ENCODE peak calls at places on chromosomes 5 and 9, in ten cellular contexts. V is foreskin fibroblast; P is A549; W is NB4; D is endothelial cell; Z is epithelial cell of esophagus; X is progenitor cell of endocrine pancreas; U is CD4-positive, alpha-beta T cell; F is fibroblast of the aortic adventitia; L is RWPE1. N is an unnamed sample.

GRCh38 chr5:151115272-151115905 is 34.6 kb upstream of the TNIP1 start:
- DNase-seq in V (peak), P (peak), W (peak), D (peak), Z (peak), X (peak), U (peak), F (peak), L (peak), N (peak)

GRCh38 chr5:131635755-131636479 is 888 bp upstream of the RAPGEF6 start:
- DNase-seq in V (no peak), P (peak), W (peak), D (no peak), Z (peak), X (no peak), U (no peak), F (no peak), L (no peak), N (peak)

GRCh38 chr5:142537938-142538337 is 148.0 kb downstream of the FGF1 start:
- DNase-seq in V (no peak), P (no peak), W (peak), D (no peak), Z (peak), X (no peak), U (no peak), F (no peak), L (peak), N (peak)

GRCh38 chr5:14313986-14314690 is 171.0 kb downstream of the TRIO start:
- DNase-seq in V (no peak), P (no peak), W (no peak), D (no peak), Z (no peak), X (no peak), U (no peak), F (no peak), L (no peak), N (no peak)

GRCh38 chr5:58958701-58959100 is 375.8 kb downstream of the RAB3C start:
- DNase-seq in V (no peak), P (no peak), W (no peak), D (no peak), Z (no peak), X (no peak), U (no peak), F (no peak), L (no peak), N (no peak)

GRCh38 chr9:95762322-95762721 is 113.2 kb upstream of the ERCC6L2 start:
- DNase-seq in V (no peak), P (no peak), W (no peak), D (no peak), Z (no peak), X (no peak), U (no peak), F (no peak), L (no peak), N (no peak)

GRCh38 chr5:176737746-176738699 is 72.3 kb upstream of the UNC5A start:
- DNase-seq in V (no peak), P (no peak), W (no peak), D (no peak), Z (no peak), X (peak), U (no peak), F (no peak), L (no peak), N (no peak)

GRCh38 chr9:136978865-136979544 is 1.7 kb downstream of the PTGDS start:
- DNase-seq in V (no peak), P (no peak), W (no peak), D (no peak), Z (no peak), X (no peak), U (no peak), F (no peak), L (no peak), N (no peak)

GRCh38 chr9:7137040-7137439 is 379.3 kb downstream of the KDM4C start:
- DNase-seq in V (peak), P (no peak), W (no peak), D (no peak), Z (no peak), X (no peak), U (no peak), F (no peak), L (no peak), N (no peak)

GRCh38 chr9:122347348-122348287 is 23.2 kb upstream of the PTGS1 start:
- DNase-seq in V (peak), P (peak), W (no peak), D (no peak), Z (peak), X (no peak), U (no peak), F (peak), L (peak), N (peak)

GRCh38 chr9:116193636-116194035 is 40.0 kb downstream of the PAPPA start:
- DNase-seq in V (peak), P (no peak), W (no peak), D (no peak), Z (peak), X (no peak), U (no peak), F (peak), L (no peak), N (peak)

GRCh38 chr9:113222482-113222841 is 1.1 kb downstream of the SLC31A1 start:
- DNase-seq in V (peak), P (no peak), W (peak), D (no peak), Z (peak), X (no peak), U (no peak), F (peak), L (peak), N (peak)

GRCh38 chr5:151757233-151758140 is 944 bp downstream of the ATOX1 start:
- DNase-seq in V (peak), P (no peak), W (peak), D (no peak), Z (peak), X (no peak), U (no peak), F (no peak), L (peak), N (no peak)

GRCh38 chr5:1136814-1137213 is 25.0 kb upstream of the SLC12A7 start:
- DNase-seq in V (no peak), P (no peak), W (no peak), D (no peak), Z (no peak), X (no peak), U (no peak), F (no peak), L (no peak), N (no peak)

GRCh38 chr5:140038373-140038957 is 4.6 kb downstream of the NRG2 start:
- DNase-seq in V (peak), P (no peak), W (no peak), D (no peak), Z (no peak), X (no peak), U (no peak), F (peak), L (peak), N (peak)

GRCh38 chr9:16482764-16483163 is 387.7 kb downstream of the BNC2 start:
- DNase-seq in V (no peak), P (no peak), W (no peak), D (no peak), Z (no peak), X (no peak), U (no peak), F (no peak), L (no peak), N (no peak)

GRCh38 chr5:540215-541147 is 16.2 kb upstream of the SLC9A3 start:
- DNase-seq in V (peak), P (no peak), W (no peak), D (no peak), Z (no peak), X (no peak), U (peak), F (no peak), L (no peak), N (no peak)

GRCh38 chr5:41415242-41415641 is 95.2 kb downstream of the PLCXD3 start:
- DNase-seq in V (peak), P (no peak), W (no peak), D (no peak), Z (no peak), X (no peak), U (no peak), F (no peak), L (no peak), N (no peak)

GRCh38 chr9:33133186-33133585 is 34.0 kb downstream of the B4GALT1 start:
- DNase-seq in V (no peak), P (no peak), W (no peak), D (no peak), Z (peak), X (no peak), U (no peak), F (no peak), L (peak), N (no peak)

GRCh38 chr9:5719546-5719945 is 90.6 kb downstream of the RIC1 start:
- DNase-seq in V (peak), P (peak), W (no peak), D (no peak), Z (no peak), X (no peak), U (no peak), F (peak), L (no peak), N (no peak)

GRCh38 chr9:22170162-22170932 is 161.2 kb upstream of the CDKN2B start:
- DNase-seq in V (peak), P (peak), W (no peak), D (no peak), Z (peak), X (no peak), U (no peak), F (peak), L (peak), N (peak)

GRCh38 chr5:20230010-20230409 is 242.0 kb upstream of the CDH18 start:
- DNase-seq in V (no peak), P (no peak), W (no peak), D (no peak), Z (no peak), X (no peak), U (no peak), F (no peak), L (no peak), N (no peak)

GRCh38 chr5:60611099-60611719 is 88.8 kb downstream of the DEPDC1B start:
- DNase-seq in V (no peak), P (no peak), W (no peak), D (no peak), Z (no peak), X (no peak), U (no peak), F (no peak), L (no peak), N (no peak)

GRCh38 chr5:180494510-180495181 is 467 bp downstream of the CNOT6 start:
- DNase-seq in V (peak), P (peak), W (peak), D (peak), Z (peak), X (peak), U (peak), F (peak), L (peak), N (peak)

GRCh38 chr5:73780297-73781080 is 154.5 kb downstream of the ARHGEF28 start:
- DNase-seq in V (peak), P (no peak), W (no peak), D (no peak), Z (no peak), X (no peak), U (no peak), F (peak), L (no peak), N (no peak)

GRCh38 chr9:119273984-119274665 is 95.1 kb downstream of the BRINP1 start:
- DNase-seq in V (no peak), P (no peak), W (no peak), D (no peak), Z (no peak), X (no peak), U (no peak), F (no peak), L (no peak), N (no peak)

GRCh38 chr5:142048272-142048671 is 35.4 kb upstream of the GNPDA1 start:
- DNase-seq in V (no peak), P (no peak), W (no peak), D (no peak), Z (no peak), X (no peak), U (no peak), F (no peak), L (no peak), N (no peak)

GRCh38 chr5:34690898-34691297 is 34.8 kb downstream of the RAI14 start:
- DNase-seq in V (no peak), P (no peak), W (no peak), D (no peak), Z (no peak), X (no peak), U (no peak), F (no peak), L (no peak), N (no peak)

GRCh38 chr5:82735160-82735789 is 341.9 kb downstream of the TMEM167A start:
- DNase-seq in V (peak), P (no peak), W (peak), D (no peak), Z (peak), X (no peak), U (no peak), F (peak), L (peak), N (no peak)

GRCh38 chr5:122493091-122493775 is 181.2 kb downstream of the SNCAIP start:
- DNase-seq in V (no peak), P (no peak), W (no peak), D (no peak), Z (no peak), X (peak), U (no peak), F (no peak), L (no peak), N (no peak)

GRCh38 chr9:104740596-104740995 is 6.9 kb upstream of the NIPSNAP3A start:
- DNase-seq in V (peak), P (peak), W (no peak), D (no peak), Z (peak), X (no peak), U (no peak), F (peak), L (peak), N (peak)

GRCh38 chr5:62315376-62316049 is 9.5 kb downstream of the KIF2A start:
- DNase-seq in V (peak), P (no peak), W (no peak), D (no peak), Z (peak), X (no peak), U (no peak), F (peak), L (no peak), N (peak)

GRCh38 chr5:53360811-53361210 is 119.6 kb upstream of the FST start:
- DNase-seq in V (peak), P (peak), W (no peak), D (no peak), Z (peak), X (no peak), U (no peak), F (peak), L (peak), N (peak)

GRCh38 chr5:127830829-127831598 is 127.8 kb downstream of the CCDC192 start:
- DNase-seq in V (no peak), P (no peak), W (no peak), D (no peak), Z (no peak), X (no peak), U (no peak), F (no peak), L (no peak), N (no peak)

GRCh38 chr5:127838661-127839060 is 135.5 kb downstream of the CCDC192 start:
- DNase-seq in V (peak), P (no peak), W (peak), D (peak), Z (peak), X (no peak), U (no peak), F (no peak), L (no peak), N (peak)

GRCh38 chr5:127832057-127832456 is 128.9 kb downstream of the CCDC192 start:
- DNase-seq in V (no peak), P (no peak), W (no peak), D (no peak), Z (no peak), X (no peak), U (no peak), F (no peak), L (no peak), N (no peak)

GRCh38 chr5:127830157-127830556 is 127.0 kb downstream of the CCDC192 start:
- DNase-seq in V (peak), P (no peak), W (no peak), D (no peak), Z (no peak), X (no peak), U (no peak), F (peak), L (no peak), N (peak)

DNA sequence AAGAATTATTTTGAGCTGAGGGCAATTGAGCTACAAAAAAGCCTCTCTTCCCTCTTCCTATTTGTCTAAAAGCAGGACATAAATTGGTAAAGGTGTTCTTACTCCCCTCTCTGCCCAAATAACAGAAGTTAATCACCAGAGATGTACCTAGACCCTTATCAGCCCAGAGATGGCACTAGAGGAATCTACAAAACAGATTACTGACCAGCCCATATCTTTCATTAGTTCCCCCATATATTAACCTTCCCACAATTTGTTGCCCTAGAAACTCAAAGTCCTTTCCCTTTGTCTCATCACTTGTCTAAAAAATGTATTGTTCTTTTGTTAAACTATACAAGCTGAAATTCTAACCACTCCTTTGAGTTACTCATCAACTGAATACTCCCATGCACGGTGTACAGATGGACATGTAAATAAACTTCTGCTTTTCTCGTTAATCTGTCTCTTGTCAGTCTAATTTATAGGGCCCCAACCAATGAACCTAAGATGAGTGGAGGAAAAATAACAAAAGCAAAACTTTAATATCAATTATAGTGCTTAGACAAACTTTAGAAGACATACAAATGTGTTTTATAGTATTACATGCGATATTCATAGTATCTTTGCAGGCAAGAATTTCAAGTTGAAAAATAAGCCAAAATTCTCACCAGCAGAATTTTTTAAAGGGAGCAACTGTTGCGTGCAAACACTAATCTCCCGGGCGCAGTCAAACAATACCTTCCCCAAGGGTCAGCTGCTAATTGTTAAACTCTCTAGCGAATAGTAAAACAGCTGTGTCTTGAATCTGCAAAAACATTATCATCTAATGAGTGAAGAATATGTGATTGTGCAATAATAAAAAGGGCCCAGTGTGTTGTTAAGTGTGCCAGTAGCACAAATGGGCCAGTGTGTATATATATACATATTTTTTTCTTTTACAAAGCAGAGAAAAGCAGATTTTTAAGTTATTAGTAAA is 131.1 kb downstream of the CCDC192 start:
- DNase-seq in V (peak), P (peak), W (peak), D (no peak), Z (peak), X (no peak), U (no peak), F (peak), L (no peak), N (peak)
- TF ChIP-seq CTCF in V (no peak), P (peak), W (no peak), D (no peak), Z (no peak), X (no peak), U (no peak), F (no peak), L (no peak), N (no peak)

GRCh38 chr5:95283761-95284511 is 958 bp downstream of the MCTP1 start:
- DNase-seq in V (peak), P (peak), W (peak), D (peak), Z (peak), X (peak), U (no peak), F (no peak), L (peak), N (no peak)
- TF ChIP-seq CTCF in V (peak), P (peak), W (peak), D (peak), Z (peak), X (peak), U (no peak), F (peak), L (peak), N (peak)

DNA sequence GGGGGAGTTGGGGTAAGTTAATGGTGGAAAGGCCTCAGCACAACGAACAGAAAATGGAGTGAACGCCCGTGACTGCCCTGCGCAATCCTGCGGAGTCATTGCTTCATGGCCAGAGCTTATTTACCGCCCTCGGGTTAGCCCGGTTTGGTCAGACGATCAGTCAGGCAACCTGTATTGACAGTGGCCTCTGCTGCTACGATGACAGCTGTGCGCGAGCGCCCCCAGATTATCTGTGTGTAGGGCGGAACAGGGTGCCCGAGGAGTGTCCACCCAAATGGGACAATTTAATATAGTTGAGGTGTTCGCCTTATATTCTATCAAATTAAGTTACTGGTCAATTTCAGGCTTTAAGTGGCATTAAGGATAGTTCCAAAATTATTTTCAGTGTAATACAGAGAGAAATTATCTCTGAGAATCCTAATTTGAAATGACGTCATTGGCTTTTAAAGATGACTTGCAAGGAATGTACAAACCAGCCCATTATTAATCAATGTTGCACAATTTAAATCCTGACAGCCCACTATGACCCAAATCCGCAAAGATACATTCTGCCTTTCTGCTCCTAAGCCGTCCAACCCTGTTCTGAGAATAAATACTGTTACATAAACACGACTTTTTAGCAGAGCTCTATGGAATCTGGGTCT is 879 bp upstream of the UBQLN1 start:
- DNase-seq in V (peak), P (peak), W (peak), D (peak), Z (peak), X (peak), U (peak), F (peak), L (peak), N (peak)
- TF ChIP-seq CTCF in V (no peak), P (peak), W (peak), D (no peak), Z (no peak), X (peak), U (no peak), F (no peak), L (peak), N (peak)

DNA sequence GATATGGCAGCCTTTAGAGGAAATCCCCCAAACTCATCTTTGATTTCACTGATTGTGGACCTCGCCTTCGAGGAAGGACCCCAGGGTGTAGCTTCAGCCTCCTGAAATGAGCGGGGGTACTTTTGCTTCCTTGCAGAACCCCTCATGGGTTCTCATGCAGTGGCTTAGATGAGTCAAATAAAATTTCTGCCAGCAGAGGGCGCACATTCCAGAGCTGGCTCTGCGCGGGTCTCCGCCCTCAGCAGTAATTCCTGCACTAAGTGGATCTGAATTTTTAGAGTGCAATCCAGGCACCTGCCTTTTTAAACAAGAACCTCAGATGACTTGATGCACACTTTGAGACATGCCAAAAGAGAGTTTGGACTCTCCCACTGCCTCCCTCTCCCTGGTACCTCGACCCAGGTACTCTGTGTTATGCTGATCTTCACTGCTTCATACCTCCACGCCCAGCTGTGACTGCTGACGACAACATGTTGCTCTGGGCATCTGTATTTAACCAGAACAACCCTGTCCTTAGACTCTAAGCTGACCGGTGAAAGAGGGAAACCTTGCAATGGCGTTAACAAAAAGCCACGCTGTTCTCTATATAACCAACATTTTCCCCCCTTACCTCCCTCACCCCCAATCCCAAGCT is 7.3 kb downstream of the EGFLAM start:
- DNase-seq in V (peak), P (peak), W (peak), D (peak), Z (peak), X (peak), U (no peak), F (peak), L (peak), N (peak)
- TF ChIP-seq CTCF in V (peak), P (peak), W (peak), D (peak), Z (peak), X (peak), U (peak), F (peak), L (peak), N (peak)

GRCh38 chr5:148383564-148384388 is at the start of gene FBXO38:
- DNase-seq in V (peak), P (peak), W (peak), D (peak), Z (peak), X (peak), U (peak), F (peak), L (peak), N (peak)
- TF ChIP-seq CTCF in V (no peak), P (no peak), W (no peak), D (no peak), Z (no peak), X (peak), U (no peak), F (no peak), L (no peak), N (no peak)

GRCh38 chr9:134275379-134275778 is 50.9 kb upstream of the RXRA start:
- DNase-seq in V (no peak), P (no peak), W (peak), D (no peak), Z (no peak), X (no peak), U (no peak), F (no peak), L (no peak), N (no peak)
- TF ChIP-seq CTCF in V (peak), P (no peak), W (peak), D (no peak), Z (no peak), X (no peak), U (no peak), F (no peak), L (no peak), N (no peak)